ENCODE peak calls at places on chromosomes 2 and 18, in four cellular contexts. H is NCI-H510A treated with DMSO at 0.1 percent for 48 hours, G is neural progenitor cell, P is brain microvascular endothelial cell. L is an unnamed sample.

GRCh38 chr2:172496096-172496709 is 59.7 kb upstream of the PDK1 start:
- DNase-seq in G (no peak), H (no peak), P (no peak), L (no peak)

GRCh38 chr2:130183500-130184373 is 1.7 kb downstream of the MZT2B start:
- DNase-seq in H (no peak), P (no peak), G (peak), L (no peak)

GRCh38 chr2:47656715-47657600 is 126.0 kb upstream of the MSH6 start:
- DNase-seq in H (no peak), P (peak), G (no peak), L (peak)

GRCh38 chr2:74514368-74515270 is at the start of gene TLX2:
- DNase-seq in H (no peak), G (peak), P (no peak), L (no peak)

GRCh38 chr2:152335016-152335850 is at the start of gene FMNL2:
- DNase-seq in H (peak), G (peak), P (peak), L (no peak)

GRCh38 chr18:7592305-7593071 is 25.4 kb downstream of the PTPRM start:
- DNase-seq in P (no peak), G (peak), H (no peak), L (no peak)

GRCh38 chr2:39160982-39161381 is 40.1 kb upstream of the SOS1 start:
- DNase-seq in P (no peak), G (no peak), H (no peak), L (no peak)

GRCh38 chr18:44464401-44465185 is 216.1 kb upstream of the SETBP1 start:
- DNase-seq in P (no peak), G (no peak), H (no peak), L (no peak)

GRCh38 chr2:25548587-25548986 is 124.8 kb downstream of the DTNB start:
- DNase-seq in P (no peak), G (no peak), H (no peak), L (no peak)

GRCh38 chr2:149743842-149744468 is 156.4 kb upstream of the MMADHC start:
- DNase-seq in H (no peak), P (peak), G (no peak), L (peak)

GRCh38 chr2:20130821-20131645 is 79.6 kb upstream of the LAPTM4A start:
- DNase-seq in G (no peak), P (no peak), H (no peak), L (no peak)

GRCh38 chr2:150716186-150716585 is 228.7 kb upstream of the RND3 start:
- DNase-seq in H (no peak), G (no peak), P (no peak), L (no peak)

GRCh38 chr2:66201242-66201641 is 233.7 kb upstream of the MEIS1 start:
- DNase-seq in H (no peak), G (no peak), P (no peak), L (no peak)

GRCh38 chr2:133424876-133425275 is 143.4 kb downstream of the NCKAP5 start:
- DNase-seq in G (no peak), P (no peak), H (no peak), L (peak)

GRCh38 chr2:73972846-73973245 is 11.9 kb upstream of the TET3 start:
- DNase-seq in G (no peak), P (no peak), H (no peak), L (no peak)

GRCh38 chr2:165837122-165837521 is 43.1 kb upstream of the GALNT3 start:
- DNase-seq in P (peak), H (no peak), G (peak), L (no peak)

GRCh38 chr2:121061633-121062032 is 223.4 kb downstream of the TFCP2L1 start:
- DNase-seq in P (no peak), H (peak), G (no peak), L (no peak)

GRCh38 chr2:44137872-44138551 is 30.7 kb upstream of the PPM1B start:
- DNase-seq in G (no peak), P (no peak), H (no peak), L (no peak)

GRCh38 chr2:20661028-20661980 is 5.6 kb upstream of the GDF7 start:
- DNase-seq in P (peak), G (peak), H (peak), L (no peak)

GRCh38 chr18:64044616-64045015 is 74.7 kb downstream of the SERPINB8 start:
- DNase-seq in G (no peak), H (no peak), P (no peak), L (no peak)

GRCh38 chr2:27105981-27106380 is 12.9 kb downstream of the CGREF1 start:
- DNase-seq in H (no peak), P (no peak), G (no peak), L (no peak)

GRCh38 chr2:177604291-177605065 is 211.9 kb downstream of the AGPS start:
- DNase-seq in P (peak), H (peak), G (peak), L (peak)

GRCh38 chr2:133085646-133086045 is 415.6 kb upstream of the LYPD1 start:
- DNase-seq in G (no peak), H (no peak), P (no peak), L (no peak)

GRCh38 chr2:128490321-128490720 is 171.7 kb upstream of the HS6ST1 start:
- DNase-seq in H (no peak), G (no peak), P (no peak), L (no peak)

GRCh38 chr18:48809365-48809764 is 141.4 kb downstream of the SMAD7 start:
- DNase-seq in G (no peak), H (no peak), P (no peak), L (no peak)

GRCh38 chr2:15180379-15180778 is 380.8 kb downstream of the NBAS start:
- DNase-seq in G (no peak), P (no peak), H (no peak), L (no peak)

GRCh38 chr2:194826241-194826640 is 830.8 kb upstream of the SLC39A10 start:
- DNase-seq in G (no peak), H (no peak), P (peak), L (peak)

GRCh38 chr2:118803012-118803411 is 44.4 kb downstream of the EN1 start:
- DNase-seq in P (no peak), H (no peak), G (no peak), L (no peak)

GRCh38 chr2:105150231-105150630 is 91.3 kb upstream of the GPR45 start:
- DNase-seq in P (no peak), H (no peak), G (no peak), L (no peak)

GRCh38 chr18:22348521-22349316 is 69.0 kb downstream of the CTAGE1 start:
- DNase-seq in P (peak), H (no peak), G (peak), L (no peak)

GRCh38 chr18:35861367-35862114 is 110.9 kb upstream of the RMP24 start:
- DNase-seq in H (no peak), P (peak), G (no peak), L (peak)

GRCh38 chr2:9737053-9737875 is 106.0 kb upstream of the TAF1B start:
- DNase-seq in P (no peak), H (no peak), G (no peak), L (no peak)

GRCh38 chr2:28979041-28979440 is 2.1 kb upstream of the TOGARAM2 start:
- DNase-seq in G (no peak), H (no peak), P (no peak), L (peak)

GRCh38 chr2:239597216-239597615 is 196.4 kb upstream of the HDAC4 start:
- DNase-seq in P (no peak), H (no peak), G (no peak), L (no peak)

GRCh38 chr2:149129433-149129832 is 90.9 kb downstream of the LYPD6B start:
- DNase-seq in G (no peak), P (no peak), H (no peak), L (no peak)

GRCh38 chr2:107633580-107634147 is 193.0 kb upstream of the RGPD4 start:
- DNase-seq in H (no peak), G (no peak), P (peak), L (peak)

GRCh38 chr2:156486175-156486574 is 50.0 kb downstream of the GPD2 start:
- DNase-seq in G (no peak), P (peak), H (no peak), L (no peak)

GRCh38 chr18:70288851-70289328 is at the start of gene SOCS6:
- DNase-seq in G (peak), H (peak), P (no peak), L (no peak)

L was measured in kidney epithelial cell.